ENCODE peak calls at places on chromosomes 6 and 20, in ten cellular contexts. Z, A, K, X, E, N, L, V, Q and P are unnamed samples.

GRCh38 chr20:63028461-63028921 is 21.7 kb upstream of the BHLHE23 start:
- DNase-seq in Z (no peak), A (no peak), K (no peak), X (no peak), E (no peak), N (no peak), L (no peak), V (no peak), Q (no peak), P (peak; percentile 70)

GRCh38 chr6:28558629-28559028 is 32.9 kb downstream of the GPX5 start:
- DNase-seq in Z (no peak), A (no peak), K (no peak), X (no peak), E (no peak), N (peak; percentile 19), L (no peak), V (no peak), Q (no peak), P (no peak)

GRCh38 chr6:124868476-124868875 is 93.8 kb upstream of the RNF217 start:
- DNase-seq in Z (no peak), A (no peak), K (no peak), X (no peak), E (no peak), N (no peak), L (no peak), V (no peak), Q (no peak), P (no peak)

GRCh38 chr20:32603046-32603726 is 18.1 kb upstream of the NOL4L start:
- DNase-seq in Z (no peak), A (no peak), K (no peak), X (no peak), E (no peak), N (peak; percentile 84), L (no peak), V (no peak), Q (no peak), P (peak; percentile 77)

GRCh38 chr6:1263039-1263849 is 48.7 kb upstream of the FOXQ1 start:
- DNase-seq in Z (no peak), A (no peak), K (no peak), X (peak; percentile 66), E (no peak), N (no peak), L (no peak), V (no peak), Q (no peak), P (no peak)

GRCh38 chr6:2764610-2765165 is 505 bp upstream of the WRNIP1 start:
- DNase-seq in Z (no peak), A (peak; percentile 86), K (peak; percentile 75), X (no peak), E (no peak), N (peak; percentile 53), L (peak; percentile 39), V (no peak), Q (no peak), P (peak; percentile 73)

GRCh38 chr20:63178445-63178818 is 37.5 kb downstream of the YTHDF1 start:
- DNase-seq in Z (no peak), A (no peak), K (no peak), X (peak; percentile 80), E (no peak), N (no peak), L (no peak), V (no peak), Q (no peak), P (no peak)

GRCh38 chr6:79538481-79538971 is 1.3 kb upstream of the LCA5 start:
- DNase-seq in Z (peak; percentile 12), A (no peak), K (no peak), X (no peak), E (no peak), N (no peak), L (no peak), V (no peak), Q (no peak), P (no peak)

GRCh38 chr6:87154641-87155271 is 609 bp upstream of the ZNF292 start:
- DNase-seq in Z (no peak), A (no peak), K (no peak), X (no peak), E (no peak), N (peak; percentile 80), L (no peak), V (no peak), Q (no peak), P (no peak)

GRCh38 chr20:20666359-20666758 is 46.1 kb downstream of the RALGAPA2 start:
- DNase-seq in Z (no peak), A (no peak), K (no peak), X (no peak), E (no peak), N (no peak), L (no peak), V (no peak), Q (no peak), P (no peak)

GRCh38 chr20:54219751-54220426 is 12.0 kb downstream of the PFDN4 start:
- DNase-seq in Z (no peak), A (no peak), K (no peak), X (no peak), E (no peak), N (peak; percentile 21), L (peak; percentile 32), V (no peak), Q (peak; percentile 28), P (no peak)

GRCh38 chr6:47631248-47632196 is 66.9 kb upstream of the ADGRF4 start:
- DNase-seq in Z (no peak), A (no peak), K (no peak), X (no peak), E (no peak), N (peak; percentile 72), L (peak; percentile 51), V (no peak), Q (peak; percentile 55), P (no peak)

GRCh38 chr20:37263686-37264085 is 2.1 kb upstream of the GHRH start:
- DNase-seq in Z (no peak), A (no peak), K (no peak), X (no peak), E (no peak), N (no peak), L (no peak), V (no peak), Q (no peak), P (no peak)

GRCh38 chr20:6388666-6389197 is 265.9 kb upstream of the FERMT1 start:
- DNase-seq in Z (no peak), A (no peak), K (no peak), X (no peak), E (no peak), N (no peak), L (no peak), V (no peak), Q (no peak), P (no peak)

GRCh38 chr20:37994512-37994911 is 38.7 kb downstream of the TTI1 start:
- DNase-seq in Z (no peak), A (no peak), K (no peak), X (no peak), E (no peak), N (no peak), L (no peak), V (no peak), Q (no peak), P (no peak)

GRCh38 chr6:52572536-52572935 is 4.3 kb downstream of the TRAM2 start:
- DNase-seq in Z (no peak), A (no peak), K (no peak), X (no peak), E (no peak), N (no peak), L (no peak), V (no peak), Q (no peak), P (no peak)
- H3K4me1 ChIP-seq in Z (peaks cover 50% of the 10 kb centered on the region), A (peaks cover 56% of the 10 kb centered on the region), K (peaks cover 88% of the 10 kb centered on the region), X (peaks cover 24% of the 10 kb centered on the region), E (peaks cover 97% of the 10 kb centered on the region), N (peaks cover 62% of the 10 kb centered on the region), L (peaks cover 48% of the 10 kb centered on the region), V (peaks cover 81% of the 10 kb centered on the region), Q (peaks cover 7% of the 10 kb centered on the region), P (peaks cover 7% of the 10 kb centered on the region)

GRCh38 chr6:41626022-41626421 is 12.2 kb upstream of the MDFI start:
- DNase-seq in Z (no peak), A (no peak), K (no peak), X (no peak), E (no peak), N (no peak), L (no peak), V (no peak), Q (no peak), P (no peak)

GRCh38 chr6:41622210-41622990 is 15.9 kb upstream of the MDFI start:
- DNase-seq in Z (no peak), A (no peak), K (no peak), X (no peak), E (no peak), N (peak; percentile 14), L (no peak), V (no peak), Q (no peak), P (no peak)

GRCh38 chr6:41625442-41625841 is 12.8 kb upstream of the MDFI start:
- DNase-seq in Z (no peak), A (no peak), K (peak; percentile 60), X (no peak), E (peak; percentile 49), N (peak; percentile 49), L (peak; percentile 62), V (no peak), Q (no peak), P (peak; percentile 58)

GRCh38 chr6:41626917-41627316 is 11.4 kb upstream of the MDFI start:
- DNase-seq in Z (no peak), A (no peak), K (peak; percentile 26), X (no peak), E (no peak), N (no peak), L (no peak), V (no peak), Q (no peak), P (peak; percentile 20)

GRCh38 chr6:41624621-41625365 is 13.5 kb upstream of the MDFI start:
- DNase-seq in Z (no peak), A (no peak), K (no peak), X (no peak), E (no peak), N (peak; percentile 33), L (no peak), V (no peak), Q (no peak), P (peak; percentile 24)
- H3K27ac ChIP-seq in Z (no peak overlapping the region), A (no peak overlapping the region), K (no peak overlapping the region), X (no peak overlapping the region), E (no peak overlapping the region), N (no peak overlapping the region), L (no peak overlapping the region), V (no peak overlapping the region), Q (no peak overlapping the region), P (no peak overlapping the region)

GRCh38 chr20:50219520-50220086 is 29.0 kb downstream of the CEBPB start:
- DNase-seq in Z (no peak), A (no peak), K (no peak), X (no peak), E (no peak), N (no peak), L (no peak), V (no peak), Q (no peak), P (no peak)
- H3K4me1 ChIP-seq in Z (no peaks in the 10 kb centered on the region), A (peaks cover 19% of the 10 kb centered on the region), K (peaks cover 6% of the 10 kb centered on the region), X (no peaks in the 10 kb centered on the region), E (peaks cover 12% of the 10 kb centered on the region), N (no peaks in the 10 kb centered on the region), L (peaks cover 18% of the 10 kb centered on the region), V (peaks cover 19% of the 10 kb centered on the region), Q (peaks cover 4% of the 10 kb centered on the region), P (no peaks in the 10 kb centered on the region)

DNA sequence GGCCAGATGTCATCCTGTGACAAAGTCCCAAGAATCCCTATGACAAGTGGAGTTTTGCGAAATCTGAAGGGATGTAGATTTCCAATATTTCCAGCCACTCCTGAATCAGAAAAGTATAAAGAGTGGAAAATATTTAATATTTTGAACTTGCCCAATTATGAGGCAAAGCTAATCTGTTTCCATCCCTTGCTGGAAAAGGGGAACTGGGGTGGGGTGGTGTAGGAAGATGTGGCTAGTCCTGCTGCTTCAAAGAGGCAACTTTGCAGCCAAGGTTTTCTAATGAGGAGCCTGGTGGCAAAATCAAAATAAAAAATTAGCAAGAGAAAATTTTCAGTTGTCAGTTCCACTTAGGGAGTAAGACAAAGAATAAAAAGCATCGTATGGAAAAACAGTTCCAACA is 480.1 kb upstream of the JARID2 start:
- DNase-seq in Z (no peak), A (no peak), K (no peak), X (no peak), E (no peak), N (no peak), L (no peak), V (no peak), Q (no peak), P (no peak)
- H3K27ac ChIP-seq in Z (no peak overlapping the region), A (no peak overlapping the region), K (no peak overlapping the region), X (no peak overlapping the region), E (no peak overlapping the region), N (no peak overlapping the region), L (no peak overlapping the region), V (no peak overlapping the region), Q (no peak overlapping the region), P (no peak overlapping the region)